ENCODE peak calls at places on chromosome 16, in seven cellular contexts. N is globus pallidus, D is iris pigment epithelial cell, H is IMR-90, K is mesothelial cell of epicardium, S is prostate gland, T is tibial nerve. Z is an unnamed sample.

GRCh38 chr16:54140057-54140787 is 146.4 kb downstream of the IRX3 start:
- DNase-seq in D (peak; percentile 41), T (no peak), H (peak; percentile 8), N (no peak), S (no peak), K (no peak), Z (no peak)

GRCh38 chr16:27890006-27890405 is 173.5 kb downstream of the GSG1L start:
- DNase-seq in D (no peak), H (no peak), K (no peak), S (no peak), N (no peak), T (no peak), Z (no peak)

GRCh38 chr16:3215601-3216262 is 19.2 kb downstream of the ZNF200 start:
- DNase-seq in S (no peak), K (no peak), H (no peak), T (no peak), N (no peak), D (no peak), Z (no peak)

GRCh38 chr16:85369741-85370528 is 243.2 kb upstream of the GSE1 start:
- DNase-seq in K (no peak), D (no peak), T (peak; percentile 44), N (no peak), S (peak; percentile 34), H (no peak), Z (no peak)

GRCh38 chr16:68605746-68606145 is 39.4 kb upstream of the CDH3 start:
- DNase-seq in T (no peak), S (no peak), H (no peak), K (no peak), D (peak; percentile 55), N (no peak), Z (no peak)

GRCh38 chr16:49986351-49987124 is 38.5 kb upstream of the CNEP1R1 start:
- DNase-seq in H (peak; percentile 27), N (no peak), D (peak; percentile 31), S (no peak), T (no peak), K (no peak), Z (peak; percentile 36)

GRCh38 chr16:28181557-28181914 is 30.2 kb downstream of the XPO6 start:
- DNase-seq in N (no peak), S (no peak), H (peak; percentile 97), T (no peak), K (no peak), D (peak; percentile 93), Z (peak; percentile 32)

GRCh38 chr16:47492428-47493357 is 31.6 kb downstream of the PHKB start:
- DNase-seq in K (no peak), H (peak; percentile 23), D (peak; percentile 22), N (peak; percentile 51), S (peak; percentile 11), T (peak; percentile 68), Z (peak; percentile 39)

GRCh38 chr16:85557976-85558589 is 55.0 kb upstream of the GSE1 start:
- DNase-seq in T (no peak), S (peak; percentile 65), K (no peak), H (no peak), D (peak; percentile 19), N (no peak), Z (no peak)

GRCh38 chr16:1884155-1884760 is 12.3 kb upstream of the MEIOB start:
- DNase-seq in T (no peak), N (no peak), S (no peak), K (no peak), D (peak; percentile 65), H (no peak), Z (no peak)

GRCh38 chr16:27284865-27285675 is 16.5 kb upstream of the NSMCE1 start:
- DNase-seq in K (no peak), D (no peak), N (peak; percentile 52), H (no peak), T (no peak), S (no peak), Z (no peak)